ENCODE peak calls at places on chromosomes 16 and 17, in nine cellular contexts. N, W, C, H, O, Q, E, D and L are unnamed samples.

GRCh38 chr17:80780381-80781187 is 211.1 kb upstream of the CHMP6 start:
- DNase-seq in N (peak; percentile 43), W (no peak), C (no peak), H (no peak), O (no peak), Q (peak; percentile 63), E (no peak), D (no peak), L (no peak)

GRCh38 chr17:50476545-50477315 is 1.9 kb upstream of the RSAD1 start:
- DNase-seq in N (no peak), W (no peak), C (no peak), H (no peak), O (no peak), Q (no peak), E (no peak), D (no peak), L (no peak)

GRCh38 chr17:66952031-66952524 is 12.4 kb upstream of the CACNG4 start:
- DNase-seq in N (no peak), W (peak; percentile 59), C (no peak), H (peak; percentile 100), O (no peak), Q (no peak), E (no peak), D (peak; percentile 36), L (no peak)

GRCh38 chr16:88298166-88298881 is 84.4 kb upstream of the ZNF469 start:
- DNase-seq in N (no peak), W (no peak), C (no peak), H (no peak), O (no peak), Q (no peak), E (no peak), D (no peak), L (no peak)

GRCh38 chr16:5502467-5502869 is 404.9 kb upstream of the EEF2KMT start:
- DNase-seq in N (no peak), W (no peak), C (no peak), H (peak; percentile 30), O (no peak), Q (peak; percentile 10), E (no peak), D (peak; percentile 24), L (peak; percentile 39)

GRCh38 chr17:41724476-41725030 is 9.9 kb downstream of the HAP1 start:
- DNase-seq in N (no peak), W (no peak), C (no peak), H (no peak), O (no peak), Q (no peak), E (no peak), D (no peak), L (no peak)

GRCh38 chr17:390025-390424 is 37.4 kb upstream of the RPH3AL start:
- DNase-seq in N (no peak), W (no peak), C (no peak), H (no peak), O (no peak), Q (no peak), E (no peak), D (no peak), L (no peak)

GRCh38 chr16:82192665-82193064 is 22.6 kb upstream of the MPHOSPH6 start:
- DNase-seq in N (peak; percentile 83), W (peak; percentile 14), C (no peak), H (no peak), O (no peak), Q (peak; percentile 68), E (no peak), D (no peak), L (no peak)

GRCh38 chr17:29566473-29567361 is at the start of gene ABHD15:
- DNase-seq in N (peak; percentile 70), W (no peak), C (no peak), H (peak; percentile 86), O (no peak), Q (peak; percentile 77), E (peak; percentile 50), D (peak; percentile 56), L (no peak)

GRCh38 chr17:2189231-2189630 is 114.4 kb downstream of the SMG6 start:
- DNase-seq in N (no peak), W (no peak), C (no peak), H (no peak), O (no peak), Q (no peak), E (no peak), D (no peak), L (no peak)

GRCh38 chr17:60134396-60135159 is 15.2 kb upstream of the CA4 start:
- DNase-seq in N (peak; percentile 45), W (no peak), C (no peak), H (no peak), O (no peak), Q (peak; percentile 42), E (no peak), D (no peak), L (peak; percentile 30)

GRCh38 chr17:44438634-44439033 is 49.2 kb upstream of the ITGA2B start:
- DNase-seq in N (peak; percentile 52), W (no peak), C (peak; percentile 18), H (no peak), O (no peak), Q (peak; percentile 30), E (no peak), D (no peak), L (peak; percentile 11)

GRCh38 chr17:75135452-75135851 is 3.9 kb upstream of the NT5C start:
- DNase-seq in N (no peak), W (no peak), C (no peak), H (no peak), O (no peak), Q (no peak), E (no peak), D (no peak), L (no peak)

GRCh38 chr17:6137716-6138502 is 67.7 kb downstream of the WSCD1 start:
- DNase-seq in N (no peak), W (no peak), C (no peak), H (no peak), O (no peak), Q (no peak), E (no peak), D (no peak), L (no peak)

GRCh38 chr17:82320956-82321927 is 3.8 kb upstream of the CD7 start:
- DNase-seq in N (peak; percentile 57), W (no peak), C (peak; percentile 83), H (no peak), O (peak; percentile 70), Q (peak; percentile 96), E (no peak), D (peak; percentile 73), L (peak; percentile 29)

GRCh38 chr16:22191966-22192260 is 14.2 kb upstream of the EEF2K start:
- DNase-seq in N (peak; percentile 65), W (no peak), C (peak; percentile 32), H (no peak), O (no peak), Q (peak; percentile 69), E (no peak), D (no peak), L (peak; percentile 32)

GRCh38 chr16:73285336-73285735 is 237.4 kb upstream of the ZFHX3 start:
- DNase-seq in N (no peak), W (no peak), C (no peak), H (no peak), O (no peak), Q (no peak), E (no peak), D (no peak), L (no peak)